ENCODE peak calls at places on chromosomes 12 and 14, in five cellular contexts. L, Z, S, J and E are unnamed samples.

GRCh38 chr14:32190713-32191112 is 11.1 kb upstream of the RNU6-7 start:
- DNase-seq in L (no peak), Z (no peak), S (no peak), J (no peak), E (no peak)

GRCh38 chr12:116365606-116366455 is 88.3 kb upstream of the MED13L start:
- DNase-seq in L (no peak), Z (no peak), S (no peak), J (peak; percentile 77), E (no peak)

GRCh38 chr14:29376251-29376650 is 551.4 kb downstream of the PRKD1 start:
- DNase-seq in L (no peak), Z (no peak), S (no peak), J (no peak), E (no peak)

GRCh38 chr12:45933504-45933903 is 56.9 kb downstream of the SCAF11 start:
- DNase-seq in L (no peak), Z (no peak), S (no peak), J (no peak), E (no peak)

GRCh38 chr14:55228261-55228660 is 36.9 kb upstream of the DLGAP5 start:
- DNase-seq in L (no peak), Z (no peak), S (no peak), J (no peak), E (no peak)

GRCh38 chr12:54725233-54725843 is 77.2 kb upstream of the DCD start:
- DNase-seq in L (no peak), Z (no peak), S (no peak), J (peak; percentile 29), E (peak; percentile 30)

GRCh38 chr12:119802472-119802871 is 74.6 kb downstream of the CIT start:
- DNase-seq in L (no peak), Z (no peak), S (no peak), J (no peak), E (no peak)

GRCh38 chr14:83976223-83976770 is 1553.6 kb upstream of the FLRT2 start:
- DNase-seq in L (no peak), Z (no peak), S (no peak), J (no peak), E (no peak)

GRCh38 chr12:95975491-95975890 is 20.7 kb downstream of the HAL start:
- DNase-seq in L (no peak), Z (no peak), S (no peak), J (no peak), E (no peak)

GRCh38 chr14:50230601-50231474 is 540 bp downstream of the SOS2 start:
- DNase-seq in L (no peak), Z (no peak), S (no peak), J (peak; percentile 53), E (peak; percentile 8)

GRCh38 chr12:114858388-114859146 is 174.6 kb upstream of the TBX3 start:
- DNase-seq in L (no peak), Z (no peak), S (no peak), J (no peak), E (no peak)

GRCh38 chr14:64942531-64943111 is at the start of gene GPX2:
- DNase-seq in L (no peak), Z (no peak), S (no peak), J (peak; percentile 80), E (no peak)

GRCh38 chr12:46617167-46617566 is 208.6 kb downstream of the SLC38A4 start:
- DNase-seq in L (no peak), Z (no peak), S (no peak), J (no peak), E (no peak)

GRCh38 chr14:24147761-24148428 is 597 bp downstream of the RNF31 start:
- DNase-seq in L (no peak), Z (no peak), S (no peak), J (no peak), E (no peak)

GRCh38 chr14:60655114-60655897 is 6.0 kb upstream of the SIX1 start:
- DNase-seq in L (no peak), Z (no peak), S (no peak), J (no peak), E (no peak)

GRCh38 chr12:8127138-8127537 is 3.7 kb downstream of the CLEC4A start:
- DNase-seq in L (no peak), Z (no peak), S (no peak), J (no peak), E (peak; percentile 22)

GRCh38 chr14:37466003-37466622 is 128.9 kb downstream of the FOXA1 start:
- DNase-seq in L (no peak), Z (no peak), S (no peak), J (no peak), E (no peak)

GRCh38 chr14:62722406-62722805 is 322.9 kb downstream of the KCNH5 start:
- DNase-seq in L (no peak), Z (no peak), S (no peak), J (no peak), E (no peak)